ENCODE peak calls at places on chromosomes 7 and 10, in six cellular contexts. C is thoracic aorta, X is endodermal cell, H is heart left ventricle, G is Calu3, Y is GM23338. U is an unnamed sample.
A peak's percentile ranks its signal among the peaks of the same experiment; 100 is the strongest.

GRCh38 chr7:27316311-27316710 is 73.7 kb downstream of the EVX1 start:
- DNase-seq in C (no peak), X (no peak), H (no peak), G (no peak), Y (no peak), U (no peak)

GRCh38 chr10:35910234-35910633 is 268.1 kb upstream of the FZD8 start:
- DNase-seq in C (no peak), X (no peak), H (no peak), G (no peak), Y (no peak), U (no peak)

GRCh38 chr7:157795199-157795598 is 458.4 kb downstream of the DNAJB6 start:
- DNase-seq in C (no peak), X (no peak), H (no peak), G (no peak), Y (no peak), U (no peak)

GRCh38 chr10:68154211-68154497 is 44.9 kb downstream of the MYPN start:
- DNase-seq in C (no peak), X (peak; percentile 73), H (peak; percentile 61), G (no peak), Y (peak; percentile 57), U (no peak)

GRCh38 chr10:7887417-7887816 is 69.1 kb downstream of the TAF3 start:
- DNase-seq in C (no peak), X (no peak), H (no peak), G (no peak), Y (no peak), U (no peak)

GRCh38 chr10:2081501-2081900 is 344.2 kb upstream of the ADARB2 start:
- DNase-seq in C (no peak), X (peak; percentile 87), H (no peak), G (no peak), Y (peak; percentile 64), U (no peak)

GRCh38 chr7:82598958-82599357 is 155.4 kb upstream of the CACNA2D1 start:
- DNase-seq in C (no peak), X (no peak), H (no peak), G (no peak), Y (no peak), U (peak; percentile 50)

GRCh38 chr7:53500076-53500475 is 464.6 kb downstream of the POM121L12 start:
- DNase-seq in C (no peak), X (no peak), H (no peak), G (no peak), Y (no peak), U (no peak)

GRCh38 chr7:127886248-127886647 is 145.0 kb downstream of the LRRC4 start:
- DNase-seq in C (no peak), X (no peak), H (no peak), G (no peak), Y (no peak), U (no peak)

GRCh38 chr7:100686201-100686821 is 7.7 kb downstream of the GIGYF1 start:
- DNase-seq in C (no peak), X (no peak), H (no peak), G (no peak), Y (no peak), U (no peak)

GRCh38 chr10:113059001-113059780 is 109.1 kb downstream of the TCF7L2 start:
- DNase-seq in C (no peak), X (peak; percentile 51), H (no peak), G (no peak), Y (no peak), U (no peak)

GRCh38 chr10:44306762-44307161 is 78.1 kb downstream of the CXCL12 start:
- DNase-seq in C (no peak), X (peak; percentile 61), H (no peak), G (no peak), Y (peak; percentile 72), U (no peak)

GRCh38 chr10:17247210-17247609 is 19.2 kb downstream of the VIM start:
- DNase-seq in C (no peak), X (no peak), H (no peak), G (no peak), Y (no peak), U (no peak)

GRCh38 chr10:17250736-17251135 is 22.7 kb downstream of the VIM start:
- DNase-seq in C (no peak), X (no peak), H (no peak), G (no peak), Y (no peak), U (no peak)

GRCh38 chr10:17248964-17249363 is 20.9 kb downstream of the VIM start:
- DNase-seq in C (no peak), X (no peak), H (no peak), G (no peak), Y (no peak), U (no peak)

GRCh38 chr10:17244712-17245365 is 16.8 kb downstream of the VIM start:
- DNase-seq in C (no peak), X (no peak), H (no peak), G (no peak), Y (no peak), U (no peak)

GRCh38 chr10:17249820-17250219 is 21.8 kb downstream of the VIM start:
- DNase-seq in C (no peak), X (no peak), H (no peak), G (no peak), Y (peak; percentile 30), U (no peak)
- TF ChIP-seq CTCF in C (no peak), X (peak; percentile 62), H (peak; percentile 20), G (no peak), Y (peak; percentile 69), U (peak; percentile 44)

DNA sequence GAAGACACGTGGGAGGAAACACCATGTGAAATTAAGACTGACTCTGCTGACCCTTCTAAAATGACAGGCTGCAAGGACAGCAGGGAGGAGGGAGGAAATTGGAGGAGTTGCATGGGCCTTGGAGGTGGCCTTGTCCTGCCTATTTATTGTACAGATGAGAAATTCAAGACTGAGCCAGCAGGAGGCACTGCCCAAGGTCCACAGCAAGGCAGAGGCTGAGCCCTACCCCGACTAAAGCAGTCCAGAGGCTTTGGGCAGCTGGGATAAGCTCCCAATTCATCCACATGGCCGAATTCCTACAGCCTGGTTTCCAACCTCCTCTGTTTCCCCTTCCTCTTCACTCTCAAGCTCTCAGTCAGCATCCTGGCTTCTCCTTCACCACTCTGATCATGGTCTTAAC is 215.9 kb upstream of the ZMIZ1 start:
- DNase-seq in C (no peak), X (peak; percentile 88), H (no peak), G (no peak), Y (peak; percentile 70), U (no peak)
- TF ChIP-seq CTCF in C (no peak), X (peak; percentile 85), H (peak; percentile 30), G (peak; percentile 36), Y (peak; percentile 72), U (peak; percentile 51)

DNA sequence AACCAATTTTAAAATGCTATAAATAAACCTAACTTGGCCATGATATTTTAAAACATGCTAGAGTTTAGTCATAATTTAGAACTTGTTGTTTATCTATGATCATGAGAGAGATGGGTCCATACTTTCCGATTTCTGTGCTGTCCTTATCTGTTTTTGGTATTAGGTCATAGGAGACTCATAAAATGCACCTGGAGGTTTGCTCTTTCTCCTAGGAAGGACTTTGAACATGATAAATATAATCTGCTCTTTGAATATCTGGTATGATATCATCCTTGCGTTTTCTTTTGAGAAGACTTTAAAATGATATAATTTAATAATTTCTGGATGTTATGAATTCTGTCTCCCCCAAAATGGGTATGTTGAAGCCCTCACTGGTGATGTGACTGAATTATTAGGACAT is 9.0 kb upstream of the ANTXRL start:
- DNase-seq in C (no peak), X (no peak), H (no peak), G (no peak), Y (no peak), U (no peak)
- TF ChIP-seq CTCF in C (no peak), X (no peak), H (no peak), G (no peak), Y (no peak), U (no peak)

GRCh38 chr10:79552143-79552542 is 8.1 kb downstream of the SFTPA2 start:
- DNase-seq in C (no peak), X (no peak), H (no peak), G (no peak), Y (no peak), U (no peak)
- TF ChIP-seq CTCF in C (no peak), X (no peak), H (no peak), G (no peak), Y (no peak), U (no peak)

GRCh38 chr10:121662531-121662930 is 64.3 kb upstream of the FGFR2 start:
- DNase-seq in C (no peak), X (no peak), H (no peak), G (no peak), Y (no peak), U (no peak)

GRCh38 chr10:121665809-121666208 is 67.6 kb upstream of the FGFR2 start:
- DNase-seq in C (no peak), X (no peak), H (no peak), G (no peak), Y (no peak), U (no peak)

GRCh38 chr10:121664671-121665070 is 66.4 kb upstream of the FGFR2 start:
- DNase-seq in C (no peak), X (no peak), H (no peak), G (no peak), Y (no peak), U (no peak)

GRCh38 chr10:121661451-121661851 is 63.2 kb upstream of the FGFR2 start:
- DNase-seq in C (no peak), X (no peak), H (no peak), G (no peak), Y (no peak), U (no peak)

GRCh38 chr10:121662945-121663917 is 65.0 kb upstream of the FGFR2 start:
- DNase-seq in C (no peak), X (peak; percentile 92), H (no peak), G (no peak), Y (peak; percentile 79), U (no peak)
- TF ChIP-seq CTCF in C (no peak), X (peak; percentile 89), H (no peak), G (no peak), Y (peak; percentile 88), U (peak; percentile 23)

GRCh38 chr7:42843209-42843800 is 68.6 kb downstream of the C7orf25 start:
- DNase-seq in C (no peak), X (peak; percentile 82), H (peak; percentile 32), G (peak; percentile 56), Y (peak; percentile 84), U (peak; percentile 22)
- TF ChIP-seq CTCF in C (peak; percentile 35), X (peak; percentile 76), H (peak; percentile 59), G (peak; percentile 53), Y (peak; percentile 83), U (peak; percentile 57)

GRCh38 chr7:50657341-50657873 is 92.2 kb upstream of the DDC start:
- DNase-seq in C (peak; percentile 61), X (peak; percentile 18), H (no peak), G (no peak), Y (no peak), U (no peak)
- TF ChIP-seq CTCF in C (peak; percentile 29), X (no peak), H (peak; percentile 45), G (no peak), Y (no peak), U (no peak)